ENCODE peak calls at places on chromosome 22, in five cellular contexts. C is astrocyte of the spinal cord, Y is PC-3, M is endothelial cell, N is AG04450. L is an unnamed sample.
A peak's percentile ranks its signal among the peaks of the same experiment; 100 is the strongest.

GRCh38 chr22:43425976-43426785 is 14.4 kb downstream of the MPPED1 start:
- DNase-seq in C (no peak), Y (no peak), M (no peak), N (no peak), L (no peak)

GRCh38 chr22:19772673-19773469 is 12.3 kb downstream of the TBX1 start:
- DNase-seq in C (no peak), Y (no peak), M (peak; percentile 4), N (no peak), L (no peak)

GRCh38 chr22:45155050-45155840 is 8.5 kb upstream of the NUP50 start:
- DNase-seq in C (peak; percentile 16), Y (no peak), M (no peak), N (no peak), L (peak; percentile 60)

GRCh38 chr22:42316988-42317387 is 46.5 kb upstream of the TCF20 start:
- DNase-seq in C (peak; percentile 46), Y (no peak), M (no peak), N (no peak), L (no peak)

GRCh38 chr22:40452730-40453487 is 82.5 kb downstream of the SGSM3 start:
- DNase-seq in C (no peak), Y (no peak), M (no peak), N (no peak), L (no peak)

GRCh38 chr22:25174156-25174887 is 25.3 kb upstream of the CRYBB3 start:
- DNase-seq in C (no peak), Y (no peak), M (no peak), N (no peak), L (no peak)

GRCh38 chr22:44505796-44506354 is 7.8 kb upstream of the RTL6 start:
- DNase-seq in C (no peak), Y (no peak), M (no peak), N (no peak), L (no peak)

GRCh38 chr22:37109242-37109917 is at the start of gene TMPRSS6:
- DNase-seq in C (no peak), Y (no peak), M (no peak), N (no peak), L (no peak)

GRCh38 chr22:50738649-50739227 is 734 bp downstream of the ACR start:
- DNase-seq in C (no peak), Y (no peak), M (peak; percentile 8), N (no peak), L (no peak)

DNA sequence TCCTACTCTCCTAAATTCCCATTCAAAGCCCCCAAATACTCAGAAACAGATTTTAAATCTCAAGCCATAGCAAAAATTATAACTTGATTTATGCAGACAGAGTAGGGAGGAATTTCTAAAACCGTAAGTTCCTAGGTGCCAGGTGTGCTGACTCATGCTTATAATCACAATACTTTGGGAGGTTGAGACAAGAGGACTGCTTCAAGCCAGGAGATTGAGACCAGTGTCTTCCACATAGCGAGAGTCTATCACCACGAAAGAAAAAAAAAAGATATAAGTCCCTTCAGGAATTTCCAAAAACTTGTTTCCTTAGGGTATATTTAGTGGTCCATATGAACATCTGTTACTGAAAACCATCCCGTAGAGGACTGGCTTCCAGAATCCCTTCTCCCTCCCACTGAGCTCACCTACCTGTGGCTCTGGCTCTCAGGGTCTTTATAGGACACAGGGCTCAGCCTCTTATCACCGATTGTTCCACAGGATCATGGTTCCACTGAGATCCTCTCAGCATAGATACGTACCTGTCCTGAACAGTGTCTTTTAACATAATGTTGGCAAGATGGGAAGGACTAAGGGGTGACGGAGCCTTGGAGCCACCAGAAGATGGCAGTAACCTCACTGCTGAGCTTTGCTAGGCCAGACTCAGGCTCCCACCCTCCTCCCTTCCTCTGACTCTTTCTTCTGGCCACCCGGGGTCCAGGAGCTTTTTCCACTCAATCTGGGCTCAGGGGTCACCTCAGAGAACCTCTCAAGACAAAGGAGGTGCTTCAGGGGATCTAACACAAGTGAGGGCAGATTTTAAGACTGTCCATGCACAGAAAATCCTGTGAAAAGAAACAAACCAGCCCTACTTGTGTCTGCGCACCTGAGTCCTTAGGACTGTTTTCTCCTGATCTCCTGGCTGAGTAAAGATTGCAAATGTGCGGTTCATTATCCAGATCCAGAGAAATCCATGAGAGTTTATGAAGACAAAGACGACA is 117.5 kb upstream of the TOP3B start:
- DNase-seq in C (no peak), Y (peak; percentile 39), M (no peak), N (no peak), L (no peak)
- TF ChIP-seq CTCF in C (peak; percentile 63), Y (peak; percentile 60), M (no peak), N (peak; percentile 53), L (peak; percentile 25)

GRCh38 chr22:27880778-27881394 is 38.2 kb downstream of the PITPNB start:
- DNase-seq in C (peak; percentile 85), Y (peak; percentile 72), M (peak; percentile 48), N (peak; percentile 72), L (peak; percentile 73)

GRCh38 chr22:27876684-27877083 is 42.4 kb downstream of the PITPNB start:
- DNase-seq in C (peak; percentile 65), Y (no peak), M (no peak), N (no peak), L (no peak)

GRCh38 chr22:27881404-27881803 is 37.7 kb downstream of the PITPNB start:
- DNase-seq in C (peak; percentile 48), Y (no peak), M (no peak), N (peak; percentile 26), L (no peak)

GRCh38 chr22:27877501-27877900 is 41.6 kb downstream of the PITPNB start:
- DNase-seq in C (no peak), Y (no peak), M (no peak), N (no peak), L (no peak)

DNA sequence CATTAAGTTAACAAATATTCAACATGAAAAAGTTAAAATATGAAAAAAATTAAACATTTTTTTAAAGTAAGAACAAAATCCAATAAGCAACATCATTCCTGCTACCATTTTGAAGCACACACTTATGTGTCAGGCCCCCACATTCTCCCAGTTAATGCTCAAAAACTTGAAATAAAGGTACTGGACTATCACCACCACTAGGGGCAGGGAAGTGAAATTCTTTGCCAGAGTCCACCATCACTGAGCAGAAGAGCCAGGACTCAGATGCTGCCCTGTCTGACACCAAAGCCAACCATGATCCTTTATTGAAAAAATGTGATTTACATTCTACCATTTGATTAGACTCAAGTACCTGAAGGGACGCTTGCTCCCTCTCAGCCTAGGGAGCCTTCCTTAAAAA is 39.1 kb downstream of the PITPNB start:
- DNase-seq in C (peak; percentile 52), Y (peak; percentile 49), M (peak; percentile 48), N (no peak), L (no peak)
- TF ChIP-seq CTCF in C (peak; percentile 71), Y (peak; percentile 56), M (peak; percentile 76), N (peak; percentile 73), L (peak; percentile 63)

GRCh38 chr22:23893446-23893956 is 682 bp upstream of the MIF start:
- DNase-seq in C (no peak), Y (no peak), M (no peak), N (no peak), L (no peak)

GRCh38 chr22:23895599-23896144 is 1.5 kb downstream of the MIF start:
- DNase-seq in C (no peak), Y (no peak), M (no peak), N (no peak), L (no peak)

GRCh38 chr22:23893957-23894709 is at the start of gene MIF:
- DNase-seq in C (peak; percentile 96), Y (peak; percentile 89), M (peak; percentile 99), N (peak; percentile 72), L (peak; percentile 68)

GRCh38 chr22:23896166-23896522 is 2.0 kb downstream of the MIF start:
- DNase-seq in C (no peak), Y (no peak), M (no peak), N (no peak), L (no peak)

DNA sequence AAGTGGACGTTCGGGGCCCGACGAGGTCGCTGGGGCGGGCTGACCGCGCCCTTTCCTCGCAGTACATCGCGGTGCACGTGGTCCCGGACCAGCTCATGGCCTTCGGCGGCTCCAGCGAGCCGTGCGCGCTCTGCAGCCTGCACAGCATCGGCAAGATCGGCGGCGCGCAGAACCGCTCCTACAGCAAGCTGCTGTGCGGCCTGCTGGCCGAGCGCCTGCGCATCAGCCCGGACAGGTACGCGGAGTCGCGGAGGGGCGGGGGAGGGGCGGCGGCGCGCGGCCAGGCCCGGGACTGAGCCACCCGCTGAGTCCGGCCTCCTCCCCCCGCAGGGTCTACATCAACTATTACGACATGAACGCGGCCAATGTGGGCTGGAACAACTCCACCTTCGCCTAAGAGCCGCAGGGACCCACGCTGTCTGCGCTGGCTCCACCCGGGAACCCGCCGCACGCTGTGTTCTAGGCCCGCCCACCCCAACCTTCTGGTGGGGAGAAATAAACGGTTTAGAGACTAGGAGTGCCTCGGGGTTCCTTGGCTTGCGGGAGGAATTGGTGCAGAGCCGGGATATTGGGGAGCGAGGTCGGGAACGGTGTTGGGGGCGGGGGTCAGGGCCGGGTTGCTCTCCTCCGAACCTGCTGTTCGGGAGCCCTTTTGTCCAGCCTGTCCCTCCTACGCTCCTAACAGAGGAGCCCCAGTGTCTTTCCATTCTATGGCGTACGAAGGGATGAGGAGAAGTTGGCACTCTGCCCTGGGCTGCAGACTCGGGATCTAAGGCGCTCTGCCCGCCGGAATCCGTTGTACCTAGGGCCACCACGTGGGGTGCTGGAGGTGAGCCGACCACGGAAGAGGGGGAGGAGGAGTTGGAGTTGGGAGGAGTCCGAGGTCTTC is 771 bp downstream of the MIF start:
- DNase-seq in C (peak; percentile 84), Y (peak; percentile 79), M (peak; percentile 67), N (peak; percentile 21), L (no peak)
- TF ChIP-seq CTCF in C (peak; percentile 25), Y (peak; percentile 42), M (peak; percentile 49), N (peak; percentile 41), L (no peak)

GRCh38 chr22:29195964-29196666 is 9.6 kb upstream of the EMID1 start:
- DNase-seq in C (no peak), Y (no peak), M (no peak), N (no peak), L (no peak)

GRCh38 chr22:29200901-29201300 is 4.8 kb upstream of the EMID1 start:
- DNase-seq in C (no peak), Y (no peak), M (no peak), N (no peak), L (no peak)

GRCh38 chr22:29199702-29200400 is 5.8 kb upstream of the EMID1 start:
- DNase-seq in C (no peak), Y (no peak), M (no peak), N (no peak), L (no peak)

GRCh38 chr22:29197096-29197495 is 8.6 kb upstream of the EMID1 start:
- DNase-seq in C (no peak), Y (no peak), M (no peak), N (no peak), L (no peak)

DNA sequence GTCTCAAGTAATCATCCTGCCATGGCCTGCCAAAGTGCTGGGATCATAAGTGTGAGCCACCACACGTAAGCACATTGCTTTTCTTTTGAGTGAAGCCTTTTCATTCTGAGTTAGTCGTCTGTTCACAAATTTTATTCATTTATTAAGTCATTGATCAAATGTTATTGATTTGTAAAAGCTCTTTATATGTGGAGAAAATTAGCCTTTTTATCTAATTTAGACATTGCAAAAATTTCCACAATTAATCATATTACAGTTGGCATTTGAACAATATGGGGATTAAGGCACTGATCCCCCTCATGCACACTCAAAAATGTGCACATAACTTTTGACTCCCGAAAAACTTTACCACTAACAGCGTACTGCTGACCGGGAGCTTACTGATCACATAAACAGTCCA is 7.5 kb upstream of the EMID1 start:
- DNase-seq in C (no peak), Y (no peak), M (no peak), N (no peak), L (no peak)
- TF ChIP-seq CTCF in C (no peak), Y (no peak), M (no peak), N (no peak), L (no peak)